ENCODE peak calls at places on chromosomes 4 and X, in eight cellular contexts. X is GM10248; N is neural crest cell; P is body of pancreas; O is heart right ventricle; D is transverse colon; F is CD8-positive, alpha-beta T cell; Q is MM.1S. E is an unnamed sample.

GRCh38 chrX:131745942-131746489 is 202.1 kb downstream of the OR13H1 start:
- DNase-seq in X (no peak), O (no peak), Q (no peak), F (no peak), N (no peak), P (no peak), D (no peak), E (no peak)

GRCh38 chr4:124745988-124746801 is 33.7 kb upstream of the ANKRD50 start:
- DNase-seq in Q (no peak), O (peak; percentile 6), N (no peak), P (no peak), X (no peak), F (no peak), D (no peak), E (no peak)

GRCh38 chrX:8067754-8068469 is 103.2 kb downstream of the VCX2 start:
- DNase-seq in Q (no peak), F (no peak), X (no peak), P (no peak), O (no peak), N (no peak), D (no peak), E (no peak)

GRCh38 chr4:64551125-64551524 is 141.9 kb upstream of the TECRL start:
- DNase-seq in D (no peak), X (no peak), O (no peak), Q (no peak), P (no peak), N (no peak), F (no peak), E (no peak)

GRCh38 chrX:7263961-7264360 is 116.0 kb upstream of the PUDP start:
- DNase-seq in F (no peak), X (no peak), N (no peak), P (no peak), O (no peak), D (no peak), Q (no peak), E (no peak)

GRCh38 chr4:152138451-152138850 is 377.6 kb upstream of the GATB start:
- DNase-seq in O (no peak), F (peak; percentile 46), D (no peak), X (no peak), N (no peak), P (no peak), Q (no peak), E (no peak)

GRCh38 chr4:52135166-52135565 is 84.1 kb downstream of the SPATA18 start:
- DNase-seq in P (no peak), O (no peak), F (no peak), D (no peak), N (no peak), X (no peak), Q (no peak), E (no peak)

GRCh38 chr4:80454040-80454439 is 118.5 kb downstream of the CFAP299 start:
- DNase-seq in Q (no peak), X (no peak), P (no peak), O (no peak), N (no peak), F (no peak), D (no peak), E (no peak)

GRCh38 chr4:168361365-168362024 is 42.9 kb upstream of the DDX60 start:
- DNase-seq in D (no peak), F (no peak), X (no peak), O (no peak), Q (no peak), N (no peak), P (no peak), E (no peak)

GRCh38 chr4:121785479-121785878 is 15.6 kb upstream of the EXOSC9 start:
- DNase-seq in O (no peak), P (no peak), F (no peak), N (no peak), X (no peak), D (no peak), Q (no peak), E (no peak)

GRCh38 chr4:135243960-135244561 is 1042.5 kb upstream of the PABPC4L start:
- DNase-seq in F (no peak), O (no peak), P (no peak), X (no peak), Q (no peak), D (no peak), N (no peak), E (no peak)

GRCh38 chr4:80265571-80266266 is 745 bp upstream of the FGF5 start:
- DNase-seq in O (no peak), D (no peak), P (no peak), N (no peak), F (no peak), X (no peak), Q (no peak), E (peak; percentile 13)

GRCh38 chr4:42460043-42460442 is 62.8 kb downstream of the SHISA3 start:
- DNase-seq in Q (no peak), X (peak; percentile 69), D (no peak), F (no peak), N (no peak), P (peak; percentile 64), O (no peak), E (peak; percentile 72)

GRCh38 chr4:126616795-126617194 is 1016.0 kb upstream of the INTU start:
- DNase-seq in F (no peak), Q (no peak), N (no peak), D (no peak), P (no peak), X (no peak), O (no peak), E (no peak)

GRCh38 chrX:12007881-12008280 is 130.4 kb upstream of the FRMPD4 start:
- DNase-seq in D (no peak), N (no peak), X (no peak), O (no peak), Q (no peak), P (no peak), F (no peak), E (no peak)

GRCh38 chr4:144583658-144584057 is 62.3 kb upstream of the HHIP start:
- DNase-seq in O (no peak), F (no peak), X (no peak), Q (no peak), D (no peak), N (no peak), P (no peak), E (no peak)

GRCh38 chr4:169398294-169398693 is 127.5 kb upstream of the SH3RF1 start:
- DNase-seq in P (no peak), F (no peak), N (no peak), X (no peak), D (no peak), Q (no peak), O (no peak), E (no peak)

DNA sequence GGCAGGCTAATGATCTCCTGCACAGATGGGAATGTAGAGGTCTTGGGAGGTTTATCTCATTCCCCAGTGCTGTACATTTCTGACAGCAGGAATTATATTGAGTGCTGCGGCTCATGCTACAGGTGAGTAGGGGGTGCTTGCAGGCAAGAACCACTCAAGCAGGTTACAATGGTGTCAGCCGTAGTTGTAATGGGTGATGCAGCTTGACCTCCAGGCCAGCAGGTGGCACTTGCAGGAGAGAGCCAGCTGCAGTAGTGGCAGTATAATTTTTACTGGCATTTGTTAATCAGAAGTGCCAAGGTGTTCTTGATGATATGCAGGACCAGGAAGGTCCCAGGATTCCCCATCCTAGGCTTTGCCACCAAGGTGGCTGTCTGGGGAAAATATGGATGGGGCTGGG is 759.6 kb upstream of the NDST4 start:
- DNase-seq in X (no peak), N (no peak), O (no peak), Q (no peak), F (no peak), P (no peak), D (no peak), E (no peak)
- TF ChIP-seq CTCF in X (peak; percentile 17), N (no peak), O (no peak), Q (no peak), F (no peak), P (no peak), D (no peak), E (no peak)

DNA sequence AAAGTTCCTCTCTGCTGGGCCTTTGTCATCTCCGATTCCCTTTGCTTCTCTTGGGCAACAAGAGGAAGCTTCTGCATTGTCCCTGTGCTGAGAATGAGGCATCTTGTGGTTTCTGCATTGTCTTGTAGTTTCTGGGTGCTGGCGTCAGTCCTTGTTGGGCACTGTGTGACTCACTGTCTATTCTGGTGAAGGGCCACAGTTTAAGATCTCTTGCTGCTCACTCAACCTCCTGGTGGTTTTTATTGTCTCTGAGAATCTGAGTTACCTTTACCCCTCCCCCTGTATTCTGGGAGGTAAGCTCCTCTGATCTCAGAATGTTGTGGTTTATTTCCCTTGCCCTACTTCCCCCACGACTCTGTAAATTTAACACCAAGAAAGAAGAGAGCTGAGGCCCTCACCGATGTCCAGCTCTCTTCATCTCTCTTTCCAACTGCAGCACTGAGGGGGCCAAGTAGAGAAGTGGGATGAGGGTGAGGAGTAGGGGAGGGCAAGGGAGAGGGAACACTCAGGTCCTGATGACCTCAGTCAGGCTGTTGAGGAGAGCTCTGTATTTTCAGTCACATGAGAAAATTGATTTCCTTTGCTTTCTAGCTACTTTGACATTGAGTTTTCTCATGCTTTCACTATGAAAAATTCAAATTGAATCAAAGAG is 441.6 kb upstream of the PITX2 start:
- DNase-seq in X (no peak), O (no peak), D (no peak), Q (peak; percentile 95), F (no peak), N (no peak), P (no peak), E (no peak)
- TF ChIP-seq CTCF in X (no peak), O (no peak), D (no peak), Q (peak; percentile 24), F (no peak), N (no peak), P (no peak), E (no peak)

GRCh38 chr4:175514174-175514573 is 297.9 kb downstream of the GPM6A start:
- DNase-seq in X (no peak), P (no peak), N (no peak), Q (no peak), D (no peak), O (no peak), F (no peak), E (no peak)

GRCh38 chr4:175511861-175512260 is 300.2 kb downstream of the GPM6A start:
- DNase-seq in X (no peak), Q (no peak), N (no peak), D (no peak), F (no peak), P (no peak), O (no peak), E (no peak)

GRCh38 chr4:175504316-175504715 is 307.7 kb downstream of the GPM6A start:
- DNase-seq in D (no peak), P (no peak), X (no peak), O (no peak), F (no peak), N (no peak), Q (no peak), E (no peak)

DNA sequence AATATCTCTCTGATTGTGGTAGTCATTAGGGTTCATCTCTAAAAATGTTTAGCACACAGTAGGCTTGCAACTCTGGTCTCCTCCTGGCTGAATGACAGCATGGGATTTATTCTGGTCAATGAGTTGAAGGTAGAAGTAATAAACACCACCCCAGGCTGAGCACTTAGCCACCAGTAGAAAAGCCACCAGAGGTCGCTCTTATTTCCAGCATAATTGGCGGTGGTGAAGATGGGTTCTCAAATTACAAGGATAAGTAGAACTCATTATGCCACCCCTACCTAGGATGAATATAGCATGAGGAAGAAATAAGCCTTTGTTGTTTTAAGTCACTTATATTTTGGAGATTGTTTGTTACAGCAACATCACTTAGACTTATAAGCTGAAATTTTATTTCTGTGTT is 302.7 kb downstream of the GPM6A start:
- DNase-seq in O (no peak), N (no peak), D (no peak), P (no peak), X (no peak), F (no peak), Q (no peak), E (no peak)
- TF ChIP-seq CTCF in O (no peak), N (no peak), D (no peak), P (no peak), X (no peak), F (no peak), Q (no peak), E (no peak)

GRCh38 chrX:151359931-151360871 is 36.8 kb upstream of the VMA21 start:
- DNase-seq in O (peak; percentile 3), P (peak; percentile 40), D (no peak), Q (peak; percentile 39), X (peak; percentile 52), N (peak; percentile 43), F (peak; percentile 22), E (peak; percentile 45)
- TF ChIP-seq CTCF in O (peak; percentile 13), P (peak; percentile 39), D (peak; percentile 46), Q (peak; percentile 69), X (peak; percentile 57), N (peak; percentile 68), F (peak; percentile 45), E (peak; percentile 65)